ENCODE peak calls at places on chromosomes 4 and X, in ten cellular contexts. G is ELR; Z is brain microvascular endothelial cell; C is choroid plexus epithelial cell; M is NCI-H1105 treated with DMSO at 0.1 percent for 48 hours; Q is uterus; W is occipital lobe; H is activated T-helper 1 cell treated with Interleukin-2 at 50 U/mL for 16 hours; X is mucosa of gallbladder; Y is activated CD4-positive, CD25-positive, alpha-beta regulatory T cell treated with anti-CD3 and anti-CD28 coated beads, Interleukin-2, amount 50 U/mL, for 72 hours. O is an unnamed sample.

GRCh38 chrX:56726609-56727008 is 2.4 kb upstream of the NBDY start:
- DNase-seq in G (peak), Z (peak), C (peak), M (peak), Q (no peak), W (no peak), H (no peak), X (peak), Y (no peak), O (no peak)

GRCh38 chr4:75710246-75710645 is 14.1 kb upstream of the USO1 start:
- DNase-seq in G (no peak), Z (peak), C (peak), M (no peak), Q (no peak), W (no peak), H (no peak), X (no peak), Y (no peak), O (no peak)

GRCh38 chrX:10617186-10617963 is 3.0 kb downstream of the MID1 start:
- DNase-seq in G (no peak), Z (no peak), C (no peak), M (no peak), Q (no peak), W (no peak), H (no peak), X (no peak), Y (no peak), O (no peak)

GRCh38 chr4:53119685-53120084 is 246.2 kb downstream of the SCFD2 start:
- DNase-seq in G (peak), Z (peak), C (peak), M (no peak), Q (peak), W (no peak), H (no peak), X (peak), Y (no peak), O (no peak)

GRCh38 chr4:3310301-3311094 is 17.7 kb downstream of the RGS12 start:
- DNase-seq in G (no peak), Z (no peak), C (no peak), M (no peak), Q (no peak), W (no peak), H (no peak), X (no peak), Y (peak), O (no peak)

GRCh38 chr4:26522478-26522877 is 32.2 kb upstream of the CCKAR start:
- DNase-seq in G (peak), Z (no peak), C (peak), M (no peak), Q (no peak), W (no peak), H (no peak), X (no peak), Y (no peak), O (no peak)

GRCh38 chrX:153477039-153477438 is 6.7 kb upstream of the HAUS7 start:
- DNase-seq in G (peak), Z (no peak), C (peak), M (no peak), Q (peak), W (no peak), H (no peak), X (no peak), Y (no peak), O (no peak)

GRCh38 chrX:40061005-40061404 is 36.8 kb downstream of the BCOR start:
- DNase-seq in G (no peak), Z (no peak), C (no peak), M (no peak), Q (no peak), W (no peak), H (no peak), X (no peak), Y (no peak), O (no peak)

GRCh38 chr4:78569291-78569821 is 17.8 kb downstream of the ANXA3 start:
- DNase-seq in G (peak), Z (peak), C (peak), M (no peak), Q (no peak), W (no peak), H (no peak), X (peak), Y (no peak), O (no peak)

GRCh38 chr4:113784497-113785254 is 23.1 kb upstream of the CAMK2D start:
- DNase-seq in G (peak), Z (peak), C (peak), M (no peak), Q (no peak), W (no peak), H (no peak), X (no peak), Y (no peak), O (no peak)

O was measured in tibial nerve.